ENCODE peak calls at places on chromosomes 2 and 18, in seven cellular contexts. One of them, this sample, is unnamed.

GRCh38 chr18:80190311-80190710 is 57.0 kb downstream of the PARD6G start:
- DNase-seq in activated T-helper 1 cell treated with anti-CD3 and anti-CD28 coated beads, Interleukin-2, amount 50 U/mL, for 16 hours: no peak
- DNase-seq in colonic mucosa: no peak
- DNase-seq in astrocyte of the spinal cord: no peak
- DNase-seq in ACHN: no peak
- DNase-seq in stimulated activated CD8-positive, alpha-beta memory T cell treated with anti-CD3 and anti-CD28 coated beads, Interleukin-12 subunit alpha, Interleukin-12 subunit beta, amount 100 ng/mL, for 4 hours: no peak
- DNase-seq in COLO829: no peak
- DNase-seq in this sample: no peak

GRCh38 chr2:37616674-37616999 is 54.8 kb downstream of the CDC42EP3 start:
- DNase-seq in ACHN: no peak
- DNase-seq in colonic mucosa: no peak
- DNase-seq in activated T-helper 1 cell treated with anti-CD3 and anti-CD28 coated beads, Interleukin-2, amount 50 U/mL, for 16 hours: no peak
- DNase-seq in stimulated activated CD8-positive, alpha-beta memory T cell treated with anti-CD3 and anti-CD28 coated beads, Interleukin-12 subunit alpha, Interleukin-12 subunit beta, amount 100 ng/mL, for 4 hours: no peak
- DNase-seq in COLO829: no peak
- DNase-seq in astrocyte of the spinal cord: no peak
- DNase-seq in this sample: no peak

GRCh38 chr18:54023471-54023870 is 201.0 kb downstream of the MBD2 start:
- DNase-seq in astrocyte of the spinal cord: peak
- DNase-seq in stimulated activated CD8-positive, alpha-beta memory T cell treated with anti-CD3 and anti-CD28 coated beads, Interleukin-12 subunit alpha, Interleukin-12 subunit beta, amount 100 ng/mL, for 4 hours: no peak
- DNase-seq in activated T-helper 1 cell treated with anti-CD3 and anti-CD28 coated beads, Interleukin-2, amount 50 U/mL, for 16 hours: no peak
- DNase-seq in COLO829: no peak
- DNase-seq in ACHN: no peak
- DNase-seq in colonic mucosa: no peak
- DNase-seq in this sample: no peak

GRCh38 chr18:61333271-61333745 is at the start of gene CDH20:
- DNase-seq in ACHN: no peak
- DNase-seq in activated T-helper 1 cell treated with anti-CD3 and anti-CD28 coated beads, Interleukin-2, amount 50 U/mL, for 16 hours: no peak
- DNase-seq in colonic mucosa: no peak
- DNase-seq in COLO829: no peak
- DNase-seq in astrocyte of the spinal cord: no peak
- DNase-seq in stimulated activated CD8-positive, alpha-beta memory T cell treated with anti-CD3 and anti-CD28 coated beads, Interleukin-12 subunit alpha, Interleukin-12 subunit beta, amount 100 ng/mL, for 4 hours: no peak
- DNase-seq in this sample: no peak

GRCh38 chr2:187994464-187995331 is 297.0 kb upstream of the GULP1 start:
- DNase-seq in ACHN: no peak
- DNase-seq in COLO829: no peak
- DNase-seq in astrocyte of the spinal cord: no peak
- DNase-seq in colonic mucosa: no peak
- DNase-seq in activated T-helper 1 cell treated with anti-CD3 and anti-CD28 coated beads, Interleukin-2, amount 50 U/mL, for 16 hours: no peak
- DNase-seq in stimulated activated CD8-positive, alpha-beta memory T cell treated with anti-CD3 and anti-CD28 coated beads, Interleukin-12 subunit alpha, Interleukin-12 subunit beta, amount 100 ng/mL, for 4 hours: no peak
- DNase-seq in this sample: no peak

GRCh38 chr2:165610591-165611029 is 141.1 kb downstream of the CSRNP3 start:
- DNase-seq in stimulated activated CD8-positive, alpha-beta memory T cell treated with anti-CD3 and anti-CD28 coated beads, Interleukin-12 subunit alpha, Interleukin-12 subunit beta, amount 100 ng/mL, for 4 hours: no peak
- DNase-seq in activated T-helper 1 cell treated with anti-CD3 and anti-CD28 coated beads, Interleukin-2, amount 50 U/mL, for 16 hours: no peak
- DNase-seq in ACHN: no peak
- DNase-seq in colonic mucosa: no peak
- DNase-seq in astrocyte of the spinal cord: no peak
- DNase-seq in COLO829: no peak
- DNase-seq in this sample: no peak

GRCh38 chr18:63451774-63452173 is 25.0 kb upstream of the SERPINB5 start:
- DNase-seq in ACHN: no peak
- DNase-seq in colonic mucosa: peak
- DNase-seq in COLO829: no peak
- DNase-seq in astrocyte of the spinal cord: no peak
- DNase-seq in activated T-helper 1 cell treated with anti-CD3 and anti-CD28 coated beads, Interleukin-2, amount 50 U/mL, for 16 hours: no peak
- DNase-seq in stimulated activated CD8-positive, alpha-beta memory T cell treated with anti-CD3 and anti-CD28 coated beads, Interleukin-12 subunit alpha, Interleukin-12 subunit beta, amount 100 ng/mL, for 4 hours: no peak
- DNase-seq in this sample: no peak

GRCh38 chr2:100391735-100392515 is 25.5 kb downstream of the CHST10 start:
- DNase-seq in ACHN: no peak
- DNase-seq in astrocyte of the spinal cord: no peak
- DNase-seq in colonic mucosa: no peak
- DNase-seq in stimulated activated CD8-positive, alpha-beta memory T cell treated with anti-CD3 and anti-CD28 coated beads, Interleukin-12 subunit alpha, Interleukin-12 subunit beta, amount 100 ng/mL, for 4 hours: no peak
- DNase-seq in activated T-helper 1 cell treated with anti-CD3 and anti-CD28 coated beads, Interleukin-2, amount 50 U/mL, for 16 hours: no peak
- DNase-seq in COLO829: no peak
- DNase-seq in this sample: no peak

GRCh38 chr2:47897191-47897955 is 8.9 kb downstream of the FBXO11 start:
- DNase-seq in astrocyte of the spinal cord: no peak
- DNase-seq in ACHN: no peak
- DNase-seq in stimulated activated CD8-positive, alpha-beta memory T cell treated with anti-CD3 and anti-CD28 coated beads, Interleukin-12 subunit alpha, Interleukin-12 subunit beta, amount 100 ng/mL, for 4 hours: no peak
- DNase-seq in activated T-helper 1 cell treated with anti-CD3 and anti-CD28 coated beads, Interleukin-2, amount 50 U/mL, for 16 hours: no peak
- DNase-seq in COLO829: no peak
- DNase-seq in colonic mucosa: no peak
- DNase-seq in this sample: no peak

GRCh38 chr2:176088048-176088936 is 4.2 kb upstream of the HOXD13 start:
- DNase-seq in ACHN: peak
- DNase-seq in activated T-helper 1 cell treated with anti-CD3 and anti-CD28 coated beads, Interleukin-2, amount 50 U/mL, for 16 hours: no peak
- DNase-seq in colonic mucosa: peak
- DNase-seq in stimulated activated CD8-positive, alpha-beta memory T cell treated with anti-CD3 and anti-CD28 coated beads, Interleukin-12 subunit alpha, Interleukin-12 subunit beta, amount 100 ng/mL, for 4 hours: no peak
- DNase-seq in COLO829: peak
- DNase-seq in astrocyte of the spinal cord: peak
- DNase-seq in this sample: no peak

GRCh38 chr2:46850742-46851141 is 64.9 kb downstream of the MCFD2 start:
- DNase-seq in activated T-helper 1 cell treated with anti-CD3 and anti-CD28 coated beads, Interleukin-2, amount 50 U/mL, for 16 hours: no peak
- DNase-seq in ACHN: peak
- DNase-seq in colonic mucosa: peak
- DNase-seq in COLO829: no peak
- DNase-seq in astrocyte of the spinal cord: peak
- DNase-seq in stimulated activated CD8-positive, alpha-beta memory T cell treated with anti-CD3 and anti-CD28 coated beads, Interleukin-12 subunit alpha, Interleukin-12 subunit beta, amount 100 ng/mL, for 4 hours: no peak
- DNase-seq in this sample: no peak

GRCh38 chr18:23365602-23366001 is 87.5 kb upstream of the RIOK3 start:
- DNase-seq in ACHN: no peak
- DNase-seq in astrocyte of the spinal cord: peak
- DNase-seq in activated T-helper 1 cell treated with anti-CD3 and anti-CD28 coated beads, Interleukin-2, amount 50 U/mL, for 16 hours: no peak
- DNase-seq in stimulated activated CD8-positive, alpha-beta memory T cell treated with anti-CD3 and anti-CD28 coated beads, Interleukin-12 subunit alpha, Interleukin-12 subunit beta, amount 100 ng/mL, for 4 hours: no peak
- DNase-seq in colonic mucosa: no peak
- DNase-seq in COLO829: no peak
- DNase-seq in this sample: no peak

GRCh38 chr2:68870215-68870614 is 982 bp downstream of the BMP10 start:
- DNase-seq in astrocyte of the spinal cord: no peak
- DNase-seq in COLO829: no peak
- DNase-seq in stimulated activated CD8-positive, alpha-beta memory T cell treated with anti-CD3 and anti-CD28 coated beads, Interleukin-12 subunit alpha, Interleukin-12 subunit beta, amount 100 ng/mL, for 4 hours: no peak
- DNase-seq in ACHN: no peak
- DNase-seq in activated T-helper 1 cell treated with anti-CD3 and anti-CD28 coated beads, Interleukin-2, amount 50 U/mL, for 16 hours: no peak
- DNase-seq in colonic mucosa: no peak
- DNase-seq in this sample: no peak

GRCh38 chr2:100104718-100105677 is 37.4 kb downstream of the AFF3 start:
- DNase-seq in ACHN: peak
- DNase-seq in astrocyte of the spinal cord: peak
- DNase-seq in stimulated activated CD8-positive, alpha-beta memory T cell treated with anti-CD3 and anti-CD28 coated beads, Interleukin-12 subunit alpha, Interleukin-12 subunit beta, amount 100 ng/mL, for 4 hours: no peak
- DNase-seq in COLO829: no peak
- DNase-seq in activated T-helper 1 cell treated with anti-CD3 and anti-CD28 coated beads, Interleukin-2, amount 50 U/mL, for 16 hours: no peak
- DNase-seq in colonic mucosa: no peak
- DNase-seq in this sample: no peak

GRCh38 chr2:38997784-38998183 is 108.1 kb downstream of the ARHGEF33 start:
- DNase-seq in stimulated activated CD8-positive, alpha-beta memory T cell treated with anti-CD3 and anti-CD28 coated beads, Interleukin-12 subunit alpha, Interleukin-12 subunit beta, amount 100 ng/mL, for 4 hours: no peak
- DNase-seq in COLO829: peak
- DNase-seq in ACHN: no peak
- DNase-seq in colonic mucosa: no peak
- DNase-seq in astrocyte of the spinal cord: peak
- DNase-seq in activated T-helper 1 cell treated with anti-CD3 and anti-CD28 coated beads, Interleukin-2, amount 50 U/mL, for 16 hours: no peak
- DNase-seq in this sample: no peak